ENCODE peak calls at places on chromosomes 4 and X, in six cellular contexts. One of them, this sample, is unnamed.

GRCh38 chrX:134599173-134599914 is 58.9 kb downstream of the PLAC1 start:
- DNase-seq in neuronal stem cell: no peak
- DNase-seq in trophoblast cell: no peak
- DNase-seq in H9: no peak
- DNase-seq in IMR-90: peak; percentile 63
- DNase-seq in mesenchymal stem cell: peak; percentile 29
- DNase-seq in this sample: no peak

GRCh38 chrX:117002981-117003380 is 540.2 kb upstream of the CT83 start:
- DNase-seq in mesenchymal stem cell: no peak
- DNase-seq in neuronal stem cell: no peak
- DNase-seq in IMR-90: no peak
- DNase-seq in trophoblast cell: no peak
- DNase-seq in H9: no peak
- DNase-seq in this sample: no peak

GRCh38 chrX:56232221-56233082 is at the start of gene KLF8:
- DNase-seq in H9: peak; percentile 77
- DNase-seq in trophoblast cell: peak; percentile 65
- DNase-seq in neuronal stem cell: no peak
- DNase-seq in IMR-90: no peak
- DNase-seq in mesenchymal stem cell: no peak
- DNase-seq in this sample: no peak

GRCh38 chrX:154603438-154604430 is 15.3 kb downstream of the CTAG1B start:
- DNase-seq in IMR-90: peak; percentile 57
- DNase-seq in neuronal stem cell: no peak
- DNase-seq in trophoblast cell: no peak
- DNase-seq in mesenchymal stem cell: peak; percentile 45
- DNase-seq in H9: no peak
- DNase-seq in this sample: no peak

GRCh38 chr4:107564326-107564725 is 155.7 kb downstream of the PAPSS1 start:
- DNase-seq in IMR-90: no peak
- DNase-seq in trophoblast cell: no peak
- DNase-seq in neuronal stem cell: peak; percentile 56
- DNase-seq in H9: no peak
- DNase-seq in mesenchymal stem cell: peak; percentile 63
- DNase-seq in this sample: no peak

GRCh38 chr4:13910556-13910955 is 283.0 kb upstream of the BOD1L1 start:
- DNase-seq in trophoblast cell: no peak
- DNase-seq in IMR-90: no peak
- DNase-seq in neuronal stem cell: no peak
- DNase-seq in mesenchymal stem cell: no peak
- DNase-seq in H9: no peak
- DNase-seq in this sample: no peak

GRCh38 chr4:54527532-54527931 is 130.2 kb upstream of the KIT start:
- DNase-seq in H9: no peak
- DNase-seq in IMR-90: no peak
- DNase-seq in trophoblast cell: no peak
- DNase-seq in mesenchymal stem cell: no peak
- DNase-seq in neuronal stem cell: no peak
- DNase-seq in this sample: no peak

GRCh38 chr4:160110891-160111290 is 1008.0 kb downstream of the RAPGEF2 start:
- DNase-seq in trophoblast cell: no peak
- DNase-seq in H9: no peak
- DNase-seq in neuronal stem cell: no peak
- DNase-seq in IMR-90: no peak
- DNase-seq in mesenchymal stem cell: no peak
- DNase-seq in this sample: no peak

GRCh38 chr4:159002950-159003349 is 99.9 kb upstream of the RAPGEF2 start:
- DNase-seq in neuronal stem cell: no peak
- DNase-seq in IMR-90: peak; percentile 79
- DNase-seq in H9: no peak
- DNase-seq in mesenchymal stem cell: no peak
- DNase-seq in trophoblast cell: no peak
- DNase-seq in this sample: no peak

GRCh38 chr4:28555851-28556250 is 1695.2 kb downstream of the STIM2 start:
- DNase-seq in trophoblast cell: no peak
- DNase-seq in neuronal stem cell: no peak
- DNase-seq in mesenchymal stem cell: peak; percentile 1
- DNase-seq in H9: no peak
- DNase-seq in IMR-90: peak; percentile 5
- DNase-seq in this sample: no peak

GRCh38 chrX:87664381-87664780 is 146.8 kb downstream of the KLHL4 start:
- DNase-seq in mesenchymal stem cell: peak; percentile 21
- DNase-seq in IMR-90: peak; percentile 8
- DNase-seq in neuronal stem cell: peak; percentile 0
- DNase-seq in trophoblast cell: peak; percentile 50
- DNase-seq in H9: no peak
- DNase-seq in this sample: no peak

GRCh38 chr4:23888421-23889319 is 1.2 kb downstream of the PPARGC1A start:
- DNase-seq in H9: no peak
- DNase-seq in neuronal stem cell: no peak
- DNase-seq in IMR-90: peak; percentile 52
- DNase-seq in trophoblast cell: peak; percentile 13
- DNase-seq in mesenchymal stem cell: peak; percentile 74
- DNase-seq in this sample: no peak

GRCh38 chr4:122170775-122171174 is 18.6 kb downstream of the BLTP1 start:
- DNase-seq in H9: no peak
- DNase-seq in mesenchymal stem cell: no peak
- DNase-seq in trophoblast cell: no peak
- DNase-seq in IMR-90: no peak
- DNase-seq in neuronal stem cell: no peak
- DNase-seq in this sample: no peak

GRCh38 chr4:11073621-11074051 is 355.1 kb downstream of the HS3ST1 start:
- DNase-seq in mesenchymal stem cell: no peak
- DNase-seq in trophoblast cell: no peak
- DNase-seq in neuronal stem cell: no peak
- DNase-seq in H9: no peak
- DNase-seq in IMR-90: no peak
- DNase-seq in this sample: no peak

GRCh38 chrX:39477438-39478120 is 620.2 kb downstream of the BCOR start:
- DNase-seq in trophoblast cell: peak; percentile 87
- DNase-seq in neuronal stem cell: no peak
- DNase-seq in mesenchymal stem cell: peak; percentile 81
- DNase-seq in H9: peak; percentile 88
- DNase-seq in IMR-90: no peak
- DNase-seq in this sample: peak; percentile 2

GRCh38 chr4:61426229-61426628 is 226.1 kb downstream of the ADGRL3 start:
- DNase-seq in trophoblast cell: no peak
- DNase-seq in IMR-90: no peak
- DNase-seq in mesenchymal stem cell: no peak
- DNase-seq in H9: no peak
- DNase-seq in neuronal stem cell: no peak
- DNase-seq in this sample: no peak

GRCh38 chr4:131367441-131367840 is 1781.7 kb upstream of the PCDH10 start:
- DNase-seq in mesenchymal stem cell: no peak
- DNase-seq in trophoblast cell: no peak
- DNase-seq in neuronal stem cell: no peak
- DNase-seq in IMR-90: no peak
- DNase-seq in H9: no peak
- DNase-seq in this sample: no peak

GRCh38 chr4:86967061-86967460 is 32.2 kb downstream of the AFF1 start:
- DNase-seq in neuronal stem cell: no peak
- DNase-seq in mesenchymal stem cell: no peak
- DNase-seq in trophoblast cell: no peak
- DNase-seq in H9: no peak
- DNase-seq in IMR-90: no peak
- DNase-seq in this sample: no peak

GRCh38 chr4:145736241-145736831 is 56.4 kb downstream of the C4orf51 start:
- DNase-seq in H9: no peak
- DNase-seq in mesenchymal stem cell: peak; percentile 2
- DNase-seq in IMR-90: no peak
- DNase-seq in trophoblast cell: peak; percentile 84
- DNase-seq in neuronal stem cell: no peak
- DNase-seq in this sample: no peak

GRCh38 chrX:109795682-109796081 is 62.6 kb upstream of the ACSL4 start:
- DNase-seq in neuronal stem cell: no peak
- DNase-seq in mesenchymal stem cell: no peak
- DNase-seq in trophoblast cell: peak; percentile 65
- DNase-seq in H9: no peak
- DNase-seq in IMR-90: no peak
- DNase-seq in this sample: no peak

GRCh38 chrX:139554367-139554766 is 23.8 kb downstream of the F9 start:
- DNase-seq in trophoblast cell: no peak
- DNase-seq in neuronal stem cell: no peak
- DNase-seq in mesenchymal stem cell: no peak
- DNase-seq in H9: no peak
- DNase-seq in IMR-90: no peak
- DNase-seq in this sample: no peak

GRCh38 chr4:66252291-66252690 is 582.0 kb upstream of the EPHA5 start:
- DNase-seq in neuronal stem cell: no peak
- DNase-seq in mesenchymal stem cell: no peak
- DNase-seq in IMR-90: no peak
- DNase-seq in H9: no peak
- DNase-seq in trophoblast cell: no peak
- DNase-seq in this sample: no peak

GRCh38 chr4:65880594-65880993 is 210.3 kb upstream of the EPHA5 start:
- DNase-seq in trophoblast cell: no peak
- DNase-seq in H9: no peak
- DNase-seq in mesenchymal stem cell: no peak
- DNase-seq in neuronal stem cell: no peak
- DNase-seq in IMR-90: no peak
- DNase-seq in this sample: no peak

GRCh38 chrX:129000018-129000417 is 523.3 kb downstream of the SMARCA1 start:
- DNase-seq in neuronal stem cell: no peak
- DNase-seq in mesenchymal stem cell: no peak
- DNase-seq in trophoblast cell: no peak
- DNase-seq in H9: no peak
- DNase-seq in IMR-90: no peak
- DNase-seq in this sample: no peak

GRCh38 chr4:131974730-131975129 is 1174.4 kb upstream of the PCDH10 start:
- DNase-seq in trophoblast cell: no peak
- DNase-seq in neuronal stem cell: no peak
- DNase-seq in mesenchymal stem cell: no peak
- DNase-seq in IMR-90: no peak
- DNase-seq in H9: no peak
- DNase-seq in this sample: no peak

GRCh38 chrX:69060631-69061408 is 104.4 kb downstream of the PJA1 start:
- DNase-seq in H9: peak; percentile 51
- DNase-seq in mesenchymal stem cell: peak; percentile 31
- DNase-seq in IMR-90: peak; percentile 31
- DNase-seq in neuronal stem cell: no peak
- DNase-seq in trophoblast cell: peak; percentile 48
- DNase-seq in this sample: peak; percentile 45

GRCh38 chr4:123786955-123787354 is 390.4 kb downstream of the SPRY1 start:
- DNase-seq in H9: no peak
- DNase-seq in neuronal stem cell: no peak
- DNase-seq in IMR-90: peak; percentile 76
- DNase-seq in mesenchymal stem cell: peak; percentile 82
- DNase-seq in trophoblast cell: no peak
- DNase-seq in this sample: no peak

GRCh38 chrX:28058906-28059305 is 77.7 kb upstream of the DCAF8L1 start:
- DNase-seq in neuronal stem cell: no peak
- DNase-seq in H9: no peak
- DNase-seq in trophoblast cell: no peak
- DNase-seq in mesenchymal stem cell: peak; percentile 10
- DNase-seq in IMR-90: peak; percentile 26
- DNase-seq in this sample: no peak

GRCh38 chrX:23694606-23695005 is 27.3 kb downstream of the PRDX4 start:
- DNase-seq in trophoblast cell: peak; percentile 65
- DNase-seq in IMR-90: peak; percentile 57
- DNase-seq in mesenchymal stem cell: peak; percentile 55
- DNase-seq in neuronal stem cell: peak; percentile 4
- DNase-seq in H9: peak; percentile 39
- DNase-seq in this sample: no peak

GRCh38 chrX:136130931-136131843 is 16.1 kb upstream of the FHL1 start:
- DNase-seq in neuronal stem cell: no peak
- DNase-seq in trophoblast cell: peak; percentile 69
- DNase-seq in H9: no peak
- DNase-seq in IMR-90: peak; percentile 82
- DNase-seq in mesenchymal stem cell: peak; percentile 84
- DNase-seq in this sample: no peak

GRCh38 chr4:163474027-163474426 is 473 bp upstream of the TKTL2 start:
- DNase-seq in trophoblast cell: no peak
- DNase-seq in IMR-90: no peak
- DNase-seq in mesenchymal stem cell: no peak
- DNase-seq in H9: no peak
- DNase-seq in neuronal stem cell: no peak
- DNase-seq in this sample: no peak
- H4K91ac ChIP-seq in trophoblast cell: no peak overlapping the region
- H4K91ac ChIP-seq in IMR-90: no peak overlapping the region
- H4K91ac ChIP-seq in mesenchymal stem cell: no peak overlapping the region
- H4K91ac ChIP-seq in H9: no peak overlapping the region
- H4K91ac ChIP-seq in neuronal stem cell: no peak overlapping the region
- H4K91ac ChIP-seq in this sample: no peak overlapping the region

DNA sequence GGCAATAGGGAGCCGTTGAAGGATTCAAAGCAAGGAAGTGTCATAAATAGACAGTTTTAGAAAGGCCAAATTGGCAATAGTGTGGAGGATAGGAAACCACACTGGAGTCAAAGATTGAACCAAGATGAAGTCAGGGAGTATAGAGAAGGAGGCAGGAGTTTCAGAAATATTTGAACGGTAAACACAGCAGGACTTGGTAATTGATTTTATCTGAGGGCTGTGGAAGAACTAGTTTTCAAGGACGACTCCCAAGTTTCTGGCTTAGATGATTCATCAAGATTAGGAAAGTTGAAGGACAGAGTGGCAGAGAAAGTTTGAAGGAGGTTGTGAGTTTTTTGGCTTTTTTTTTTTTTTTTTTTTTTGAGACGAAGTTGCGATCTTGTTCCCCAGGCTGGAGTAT is 11.5 kb upstream of the TMEM31 start:
- DNase-seq in neuronal stem cell: no peak
- DNase-seq in H9: no peak
- DNase-seq in IMR-90: no peak
- DNase-seq in trophoblast cell: peak; percentile 48
- DNase-seq in mesenchymal stem cell: no peak
- DNase-seq in this sample: no peak
- H4K91ac ChIP-seq in neuronal stem cell: no peak overlapping the region
- H4K91ac ChIP-seq in H9: no peak overlapping the region
- H4K91ac ChIP-seq in IMR-90: no peak overlapping the region
- H4K91ac ChIP-seq in trophoblast cell: no peak overlapping the region
- H4K91ac ChIP-seq in mesenchymal stem cell: no peak overlapping the region
- H4K91ac ChIP-seq in this sample: no peak overlapping the region

DNA sequence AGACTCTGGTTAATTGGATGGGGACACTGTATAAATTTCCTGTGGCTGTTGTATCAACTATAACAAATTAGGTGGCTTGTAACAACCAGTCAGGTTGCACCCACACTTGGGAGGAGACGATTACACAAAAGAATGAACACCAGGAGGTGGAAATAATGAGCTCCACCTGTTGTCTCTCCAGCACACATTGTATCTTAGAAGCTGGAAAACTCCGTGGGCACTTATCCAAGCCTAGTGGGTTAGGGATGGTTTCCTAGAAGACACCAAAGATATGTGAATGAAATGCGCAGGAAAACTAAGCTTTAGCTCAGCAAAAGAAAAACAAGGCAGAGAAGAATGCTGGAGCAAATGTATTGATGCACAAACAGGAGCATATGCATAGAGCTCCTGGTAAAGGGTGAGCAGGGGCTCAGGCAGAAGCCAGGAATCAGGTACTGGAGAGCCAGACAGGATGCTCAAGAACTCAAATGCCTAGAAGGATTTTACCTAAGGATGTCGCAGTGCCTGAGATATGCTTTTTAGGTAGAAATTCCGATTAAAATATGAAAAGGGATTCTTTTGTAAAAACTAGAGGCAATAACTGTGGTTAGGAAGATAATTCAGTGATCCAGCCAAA is 111.7 kb downstream of the GALNTL6 start:
- DNase-seq in H9: no peak
- DNase-seq in trophoblast cell: no peak
- DNase-seq in neuronal stem cell: no peak
- DNase-seq in IMR-90: no peak
- DNase-seq in mesenchymal stem cell: no peak
- DNase-seq in this sample: no peak
- H4K91ac ChIP-seq in H9: no peak overlapping the region
- H4K91ac ChIP-seq in trophoblast cell: no peak overlapping the region
- H4K91ac ChIP-seq in neuronal stem cell: no peak overlapping the region
- H4K91ac ChIP-seq in IMR-90: no peak overlapping the region
- H4K91ac ChIP-seq in mesenchymal stem cell: no peak overlapping the region
- H4K91ac ChIP-seq in this sample: no peak overlapping the region

GRCh38 chr4:19547463-19547862 is 704.2 kb upstream of the SLIT2 start:
- DNase-seq in neuronal stem cell: no peak
- DNase-seq in mesenchymal stem cell: no peak
- DNase-seq in H9: no peak
- DNase-seq in IMR-90: no peak
- DNase-seq in trophoblast cell: no peak
- DNase-seq in this sample: no peak
- H4K91ac ChIP-seq in neuronal stem cell: no peak overlapping the region
- H4K91ac ChIP-seq in mesenchymal stem cell: no peak overlapping the region
- H4K91ac ChIP-seq in H9: no peak overlapping the region
- H4K91ac ChIP-seq in IMR-90: no peak overlapping the region
- H4K91ac ChIP-seq in trophoblast cell: no peak overlapping the region
- H4K91ac ChIP-seq in this sample: no peak overlapping the region